ENCODE peak calls at places on chromosomes 5 and 9, in ten cellular contexts. One of them, this sample, is unnamed. For H3K9me3, the result is how much of the 10 kb centered on the place peaks cover.

GRCh38 chr9:20646656-20647055 is 24.4 kb upstream of the MLLT3 start:
- DNase-seq in astrocyte: no peak
- DNase-seq in gastrocnemius medialis: no peak
- DNase-seq in mammary epithelial cell: no peak
- DNase-seq in endodermal cell: no peak
- DNase-seq in MM.1S: no peak
- DNase-seq in lower lobe of right lung: no peak
- DNase-seq in PC-3: no peak
- DNase-seq in body of pancreas: no peak
- DNase-seq in right cardiac atrium: no peak
- DNase-seq in this sample: no peak

GRCh38 chr9:120714846-120715231 is 569 bp upstream of the MEGF9 start:
- DNase-seq in body of pancreas: peak
- DNase-seq in endodermal cell: no peak
- DNase-seq in gastrocnemius medialis: no peak
- DNase-seq in lower lobe of right lung: no peak
- DNase-seq in right cardiac atrium: no peak
- DNase-seq in astrocyte: no peak
- DNase-seq in MM.1S: no peak
- DNase-seq in mammary epithelial cell: no peak
- DNase-seq in PC-3: no peak
- DNase-seq in this sample: no peak

GRCh38 chr9:134163374-134164196 is 779 bp downstream of the RNU6ATAC start:
- DNase-seq in mammary epithelial cell: peak
- DNase-seq in astrocyte: peak
- DNase-seq in lower lobe of right lung: peak
- DNase-seq in MM.1S: peak
- DNase-seq in PC-3: peak
- DNase-seq in body of pancreas: peak
- DNase-seq in gastrocnemius medialis: peak
- DNase-seq in right cardiac atrium: peak
- DNase-seq in endodermal cell: peak
- DNase-seq in this sample: no peak

GRCh38 chr5:6636293-6636692 is 3.1 kb downstream of the SRD5A1 start:
- DNase-seq in right cardiac atrium: no peak
- DNase-seq in lower lobe of right lung: peak
- DNase-seq in PC-3: peak
- DNase-seq in MM.1S: no peak
- DNase-seq in endodermal cell: no peak
- DNase-seq in mammary epithelial cell: peak
- DNase-seq in body of pancreas: no peak
- DNase-seq in gastrocnemius medialis: no peak
- DNase-seq in astrocyte: no peak
- DNase-seq in this sample: no peak

GRCh38 chr9:97571664-97572063 is 61.5 kb downstream of the TSTD2 start:
- DNase-seq in body of pancreas: no peak
- DNase-seq in right cardiac atrium: no peak
- DNase-seq in mammary epithelial cell: no peak
- DNase-seq in gastrocnemius medialis: peak
- DNase-seq in lower lobe of right lung: no peak
- DNase-seq in astrocyte: no peak
- DNase-seq in endodermal cell: no peak
- DNase-seq in PC-3: no peak
- DNase-seq in MM.1S: no peak
- DNase-seq in this sample: peak

GRCh38 chr5:171312129-171312819 is 3.2 kb downstream of the TLX3 start:
- DNase-seq in gastrocnemius medialis: no peak
- DNase-seq in PC-3: no peak
- DNase-seq in body of pancreas: no peak
- DNase-seq in mammary epithelial cell: no peak
- DNase-seq in astrocyte: no peak
- DNase-seq in lower lobe of right lung: no peak
- DNase-seq in endodermal cell: peak
- DNase-seq in right cardiac atrium: peak
- DNase-seq in MM.1S: no peak
- DNase-seq in this sample: no peak

GRCh38 chr5:167819406-167819805 is 472.0 kb upstream of the WWC1 start:
- DNase-seq in astrocyte: no peak
- DNase-seq in lower lobe of right lung: no peak
- DNase-seq in PC-3: no peak
- DNase-seq in gastrocnemius medialis: no peak
- DNase-seq in endodermal cell: no peak
- DNase-seq in MM.1S: no peak
- DNase-seq in body of pancreas: no peak
- DNase-seq in mammary epithelial cell: peak
- DNase-seq in right cardiac atrium: no peak
- DNase-seq in this sample: no peak

GRCh38 chr5:151060742-151061141 is 20.1 kb downstream of the TNIP1 start:
- DNase-seq in PC-3: no peak
- DNase-seq in mammary epithelial cell: no peak
- DNase-seq in gastrocnemius medialis: peak
- DNase-seq in astrocyte: no peak
- DNase-seq in body of pancreas: no peak
- DNase-seq in lower lobe of right lung: no peak
- DNase-seq in endodermal cell: no peak
- DNase-seq in right cardiac atrium: no peak
- DNase-seq in MM.1S: no peak
- DNase-seq in this sample: no peak

DNA sequence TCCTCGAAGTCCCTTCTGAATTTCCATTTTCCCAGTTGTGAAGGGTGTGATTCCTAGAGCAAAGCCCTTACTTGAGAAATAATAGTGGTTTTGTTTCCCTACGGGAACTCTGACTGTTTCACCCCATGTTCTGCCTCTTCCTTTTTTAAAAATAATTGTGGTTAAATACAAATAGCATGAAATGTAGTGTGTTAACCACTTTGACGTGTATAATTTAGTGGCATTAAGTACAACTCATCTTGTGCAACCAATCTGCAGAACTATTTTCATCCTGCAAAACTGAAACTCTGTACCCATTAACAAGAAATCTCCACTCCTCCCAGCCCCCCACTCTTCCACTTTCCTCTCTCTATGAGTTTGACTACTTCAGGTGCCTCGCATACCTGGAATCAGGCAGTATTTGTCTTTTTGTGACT is 35.6 kb upstream of the HAND1 start:
- DNase-seq in astrocyte: peak
- DNase-seq in right cardiac atrium: no peak
- DNase-seq in lower lobe of right lung: no peak
- DNase-seq in mammary epithelial cell: peak
- DNase-seq in gastrocnemius medialis: no peak
- DNase-seq in PC-3: no peak
- DNase-seq in endodermal cell: peak
- DNase-seq in body of pancreas: no peak
- DNase-seq in MM.1S: peak
- DNase-seq in this sample: no peak
- H3K27ac ChIP-seq in astrocyte: no peak
- H3K27ac ChIP-seq in right cardiac atrium: no peak
- H3K27ac ChIP-seq in lower lobe of right lung: no peak
- H3K27ac ChIP-seq in mammary epithelial cell: no peak
- H3K27ac ChIP-seq in gastrocnemius medialis: no peak
- H3K27ac ChIP-seq in PC-3: no peak
- H3K27ac ChIP-seq in endodermal cell: no peak
- H3K27ac ChIP-seq in body of pancreas: no peak
- H3K27ac ChIP-seq in MM.1S: no peak
- H3K27ac ChIP-seq in this sample: no peak

DNA sequence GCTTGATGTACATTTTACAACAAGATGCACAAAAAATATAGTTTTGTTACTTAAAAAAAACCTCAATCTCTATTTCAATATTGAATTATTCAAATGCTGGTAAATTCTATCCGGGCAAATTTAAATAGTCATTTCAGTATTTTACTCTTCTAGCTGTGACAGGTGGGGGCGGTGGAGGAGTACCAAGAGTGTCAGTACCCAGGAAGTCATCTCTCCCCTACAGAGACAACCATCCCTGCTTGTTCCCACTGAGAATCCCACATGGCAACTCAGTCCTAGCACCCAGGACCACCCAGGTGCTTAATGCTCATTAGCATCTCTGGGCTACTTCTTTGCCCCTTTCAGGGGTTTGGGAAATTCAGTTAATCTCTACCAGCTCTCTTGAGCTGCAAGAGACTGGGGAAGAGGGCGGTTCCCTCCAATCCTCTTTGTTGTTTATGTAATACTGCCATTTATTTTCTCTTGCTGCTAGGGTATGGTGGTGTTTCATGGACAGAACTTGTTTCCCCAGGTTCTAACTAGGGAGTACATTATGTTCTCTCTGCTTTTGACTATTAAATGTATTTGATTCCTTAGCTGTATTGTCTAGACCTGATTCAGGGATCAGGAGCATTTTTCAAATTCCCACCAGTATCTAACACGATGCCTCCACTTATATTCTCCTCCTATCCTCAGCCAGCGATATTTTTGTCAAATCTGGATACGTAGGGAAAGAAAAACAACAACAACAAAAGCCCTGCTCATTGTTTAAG is 122.5 kb downstream of the CDH18 start:
- DNase-seq in PC-3: no peak
- DNase-seq in right cardiac atrium: no peak
- DNase-seq in gastrocnemius medialis: no peak
- DNase-seq in endodermal cell: no peak
- DNase-seq in MM.1S: no peak
- DNase-seq in lower lobe of right lung: no peak
- DNase-seq in astrocyte: no peak
- DNase-seq in body of pancreas: no peak
- DNase-seq in mammary epithelial cell: no peak
- DNase-seq in this sample: no peak
- H3K4me3 ChIP-seq in PC-3: no peak
- H3K4me3 ChIP-seq in right cardiac atrium: no peak
- H3K4me3 ChIP-seq in gastrocnemius medialis: no peak
- H3K4me3 ChIP-seq in endodermal cell: no peak
- H3K4me3 ChIP-seq in MM.1S: no peak
- H3K4me3 ChIP-seq in lower lobe of right lung: no peak
- H3K4me3 ChIP-seq in astrocyte: no peak
- H3K4me3 ChIP-seq in body of pancreas: no peak
- H3K4me3 ChIP-seq in mammary epithelial cell: peak
- H3K4me3 ChIP-seq in this sample: no peak

GRCh38 chr5:101942321-101942882 is 353.7 kb downstream of the SLCO4C1 start:
- DNase-seq in MM.1S: peak
- DNase-seq in mammary epithelial cell: peak
- DNase-seq in astrocyte: no peak
- DNase-seq in lower lobe of right lung: no peak
- DNase-seq in body of pancreas: peak
- DNase-seq in endodermal cell: peak
- DNase-seq in PC-3: peak
- DNase-seq in right cardiac atrium: no peak
- DNase-seq in gastrocnemius medialis: no peak
- DNase-seq in this sample: peak

GRCh38 chr5:101935086-101935485 is 361.0 kb downstream of the SLCO4C1 start:
- DNase-seq in mammary epithelial cell: no peak
- DNase-seq in MM.1S: no peak
- DNase-seq in endodermal cell: no peak
- DNase-seq in gastrocnemius medialis: no peak
- DNase-seq in body of pancreas: no peak
- DNase-seq in right cardiac atrium: no peak
- DNase-seq in astrocyte: no peak
- DNase-seq in PC-3: no peak
- DNase-seq in lower lobe of right lung: no peak
- DNase-seq in this sample: no peak

GRCh38 chr5:101932599-101932998 is 363.5 kb downstream of the SLCO4C1 start:
- DNase-seq in body of pancreas: no peak
- DNase-seq in astrocyte: no peak
- DNase-seq in mammary epithelial cell: no peak
- DNase-seq in right cardiac atrium: no peak
- DNase-seq in PC-3: peak
- DNase-seq in endodermal cell: no peak
- DNase-seq in gastrocnemius medialis: no peak
- DNase-seq in lower lobe of right lung: no peak
- DNase-seq in MM.1S: no peak
- DNase-seq in this sample: no peak

DNA sequence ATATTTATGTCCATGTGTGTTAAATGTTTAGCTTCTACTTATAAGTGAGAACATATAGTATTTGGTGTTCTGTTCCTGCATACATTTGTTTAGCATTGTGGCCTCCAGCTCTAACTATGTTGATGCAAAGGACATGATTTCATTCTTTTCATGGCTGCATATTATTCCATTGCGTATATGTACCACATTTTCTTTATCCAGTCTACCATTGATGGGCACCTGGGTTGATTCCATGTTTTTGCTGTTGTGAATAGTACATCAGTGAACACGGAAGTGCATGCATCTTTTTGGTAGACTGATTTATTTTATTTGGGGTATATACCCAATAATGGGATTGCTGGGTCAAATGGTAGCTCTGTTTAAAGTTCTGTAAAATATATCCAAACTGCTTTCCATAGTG is 359.0 kb downstream of the SLCO4C1 start:
- DNase-seq in mammary epithelial cell: no peak
- DNase-seq in astrocyte: no peak
- DNase-seq in body of pancreas: no peak
- DNase-seq in gastrocnemius medialis: no peak
- DNase-seq in endodermal cell: no peak
- DNase-seq in MM.1S: no peak
- DNase-seq in lower lobe of right lung: no peak
- DNase-seq in PC-3: no peak
- DNase-seq in right cardiac atrium: no peak
- DNase-seq in this sample: no peak
- H3K9me3 ChIP-seq in mammary epithelial cell: under half
- H3K9me3 ChIP-seq in astrocyte: under half
- H3K9me3 ChIP-seq in body of pancreas: under half
- H3K9me3 ChIP-seq in gastrocnemius medialis: under half
- H3K9me3 ChIP-seq in endodermal cell: under half
- H3K9me3 ChIP-seq in MM.1S: under half
- H3K9me3 ChIP-seq in lower lobe of right lung: under half
- H3K9me3 ChIP-seq in PC-3: under half
- H3K9me3 ChIP-seq in right cardiac atrium: under half
- H3K9me3 ChIP-seq in this sample: under half

GRCh38 chr5:16490911-16491310 is 25.3 kb upstream of the ZNF622 start:
- DNase-seq in PC-3: no peak
- DNase-seq in gastrocnemius medialis: no peak
- DNase-seq in astrocyte: no peak
- DNase-seq in lower lobe of right lung: no peak
- DNase-seq in right cardiac atrium: no peak
- DNase-seq in endodermal cell: no peak
- DNase-seq in mammary epithelial cell: no peak
- DNase-seq in body of pancreas: no peak
- DNase-seq in MM.1S: no peak
- DNase-seq in this sample: no peak

GRCh38 chr5:16493261-16493660 is 27.7 kb upstream of the ZNF622 start:
- DNase-seq in endodermal cell: no peak
- DNase-seq in right cardiac atrium: no peak
- DNase-seq in PC-3: peak
- DNase-seq in lower lobe of right lung: no peak
- DNase-seq in gastrocnemius medialis: no peak
- DNase-seq in MM.1S: no peak
- DNase-seq in astrocyte: no peak
- DNase-seq in body of pancreas: no peak
- DNase-seq in mammary epithelial cell: peak
- DNase-seq in this sample: no peak

GRCh38 chr5:16497546-16497945 is 31.9 kb upstream of the ZNF622 start:
- DNase-seq in MM.1S: no peak
- DNase-seq in gastrocnemius medialis: peak
- DNase-seq in right cardiac atrium: no peak
- DNase-seq in PC-3: no peak
- DNase-seq in mammary epithelial cell: no peak
- DNase-seq in lower lobe of right lung: no peak
- DNase-seq in astrocyte: no peak
- DNase-seq in endodermal cell: no peak
- DNase-seq in body of pancreas: no peak
- DNase-seq in this sample: no peak

GRCh38 chr5:16489322-16489791 is 23.8 kb upstream of the ZNF622 start:
- DNase-seq in right cardiac atrium: no peak
- DNase-seq in lower lobe of right lung: no peak
- DNase-seq in endodermal cell: no peak
- DNase-seq in body of pancreas: no peak
- DNase-seq in MM.1S: peak
- DNase-seq in mammary epithelial cell: peak
- DNase-seq in PC-3: peak
- DNase-seq in astrocyte: peak
- DNase-seq in gastrocnemius medialis: peak
- DNase-seq in this sample: no peak

GRCh38 chr5:16492398-16493175 is 27.0 kb upstream of the ZNF622 start:
- DNase-seq in PC-3: peak
- DNase-seq in MM.1S: no peak
- DNase-seq in body of pancreas: peak
- DNase-seq in gastrocnemius medialis: peak
- DNase-seq in endodermal cell: no peak
- DNase-seq in astrocyte: peak
- DNase-seq in right cardiac atrium: peak
- DNase-seq in lower lobe of right lung: no peak
- DNase-seq in mammary epithelial cell: peak
- DNase-seq in this sample: peak
- H3K27ac ChIP-seq in PC-3: no peak
- H3K27ac ChIP-seq in MM.1S: no peak
- H3K27ac ChIP-seq in body of pancreas: peak
- H3K27ac ChIP-seq in gastrocnemius medialis: peak
- H3K27ac ChIP-seq in endodermal cell: no peak
- H3K27ac ChIP-seq in astrocyte: no peak
- H3K27ac ChIP-seq in right cardiac atrium: peak
- H3K27ac ChIP-seq in lower lobe of right lung: peak
- H3K27ac ChIP-seq in mammary epithelial cell: peak
- H3K27ac ChIP-seq in this sample: no peak

This sample was measured in WERI-Rb-1.